ENCODE peak calls at places on chromosomes 6 and 20, in ten cellular contexts. L is right cardiac atrium, K is GM23338, N is psoas muscle, X is H7, D is fibroblast of mammary gland, V is adrenal gland, F is cardiac muscle cell, O is dorsolateral prefrontal cortex, P is transverse colon. G is an unnamed sample.

GRCh38 chr20:15310361-15310760 is 972.9 kb upstream of the FLRT3 start:
- DNase-seq in K (no peak), O (no peak), N (no peak), L (no peak), F (no peak), D (no peak), V (no peak), X (no peak), P (no peak), G (no peak)

GRCh38 chr20:24768226-24768625 is 180.8 kb upstream of the CST7 start:
- DNase-seq in X (no peak), N (no peak), L (no peak), P (no peak), K (no peak), V (no peak), F (peak), D (no peak), O (no peak), G (no peak)

GRCh38 chr6:37317312-37318038 is 36.3 kb upstream of the RNF8 start:
- DNase-seq in V (no peak), O (no peak), L (no peak), D (no peak), P (no peak), N (no peak), K (no peak), F (no peak), X (no peak), G (no peak)

GRCh38 chr20:25049261-25050060 is 8.5 kb downstream of the ACSS1 start:
- DNase-seq in F (no peak), K (no peak), O (peak), L (no peak), X (no peak), P (peak), N (no peak), D (no peak), V (peak), G (no peak)

GRCh38 chr6:150939399-150939798 is 73.9 kb downstream of the MTHFD1L start:
- DNase-seq in X (no peak), K (no peak), N (no peak), D (no peak), V (no peak), L (no peak), O (no peak), P (no peak), F (no peak), G (no peak)

GRCh38 chr20:57401565-57401918 is 10.3 kb downstream of the RBM38 start:
- DNase-seq in V (no peak), N (no peak), L (no peak), O (no peak), K (no peak), X (no peak), D (no peak), F (no peak), P (no peak), G (no peak)

GRCh38 chr6:30327232-30327746 is 562 bp downstream of the TRIM39 start:
- DNase-seq in V (no peak), F (no peak), P (no peak), D (no peak), X (no peak), O (no peak), L (no peak), K (no peak), N (no peak), G (no peak)

GRCh38 chr6:38847497-38847896 is 132.4 kb downstream of the DNAH8 start:
- DNase-seq in N (no peak), P (no peak), X (no peak), O (no peak), F (no peak), L (no peak), K (no peak), D (no peak), V (no peak), G (no peak)

GRCh38 chr6:96520039-96520850 is 1.4 kb upstream of the UFL1 start:
- DNase-seq in F (no peak), L (no peak), N (no peak), P (peak), D (peak), K (peak), O (no peak), X (no peak), V (peak), G (no peak)

GRCh38 chr6:52909531-52909930 is at the start of gene GSTA3:
- DNase-seq in F (no peak), L (no peak), O (no peak), P (no peak), D (no peak), N (no peak), K (no peak), X (no peak), V (no peak), G (no peak)

GRCh38 chr6:47785187-47785586 is 3.4 kb downstream of the OPN5 start:
- DNase-seq in F (no peak), X (no peak), P (no peak), V (no peak), K (no peak), O (no peak), D (no peak), L (no peak), N (no peak), G (no peak)

GRCh38 chr6:118980063-118980462 is 45.1 kb upstream of the MCM9 start:
- DNase-seq in L (peak), D (peak), X (no peak), K (no peak), P (peak), V (peak), F (no peak), O (no peak), N (peak), G (no peak)

GRCh38 chr6:53530346-53530745 is 14.6 kb downstream of the GCLC start:
- DNase-seq in F (peak), D (no peak), X (peak), P (no peak), L (peak), O (no peak), N (no peak), V (peak), K (peak), G (no peak)

GRCh38 chr20:53142651-53143177 is 170.6 kb downstream of the TSHZ2 start:
- DNase-seq in F (peak), P (no peak), D (peak), V (no peak), X (no peak), K (no peak), O (no peak), N (no peak), L (peak), G (no peak)

GRCh38 chr6:91268941-91269340 is 682.1 kb upstream of the MAP3K7 start:
- DNase-seq in D (no peak), N (no peak), K (no peak), P (no peak), O (no peak), F (no peak), L (no peak), V (no peak), X (no peak), G (no peak)

GRCh38 chr20:50312682-50313187 is 122.1 kb downstream of the CEBPB start:
- DNase-seq in P (peak), O (peak), X (no peak), D (peak), L (peak), N (peak), F (no peak), K (no peak), V (peak), G (no peak)

GRCh38 chr6:122839477-122839876 is 50.4 kb downstream of the SMPDL3A start:
- DNase-seq in K (peak), L (no peak), D (peak), O (no peak), F (peak), X (peak), N (no peak), P (peak), V (peak), G (peak)

GRCh38 chr6:160438481-160438880 is 90.3 kb downstream of the SLC22A3 start:
- DNase-seq in D (no peak), P (no peak), O (no peak), X (no peak), L (no peak), K (no peak), V (no peak), N (no peak), F (no peak), G (no peak)

GRCh38 chr6:167275001-167275400 is 16.1 kb upstream of the UNC93A start:
- DNase-seq in F (no peak), N (no peak), L (no peak), X (no peak), P (no peak), K (no peak), V (no peak), D (no peak), O (no peak), G (no peak)

GRCh38 chr6:79812195-79812594 is 135.2 kb downstream of the ELOVL4 start:
- DNase-seq in F (no peak), D (no peak), P (no peak), V (no peak), K (peak), O (no peak), L (no peak), N (no peak), X (no peak), G (no peak)

GRCh38 chr20:1376453-1377270 is 16.2 kb downstream of the FKBP1A start:
- DNase-seq in K (no peak), L (no peak), X (no peak), D (no peak), N (no peak), V (no peak), O (no peak), F (no peak), P (no peak), G (no peak)

GRCh38 chr20:63552481-63553249 is 1.3 kb upstream of the FNDC11 start:
- DNase-seq in F (no peak), P (no peak), K (peak), O (no peak), L (no peak), N (no peak), V (no peak), D (no peak), X (no peak), G (peak)

GRCh38 chr20:3828798-3829197 is 8.5 kb downstream of the AP5S1 start:
- DNase-seq in N (no peak), F (no peak), O (no peak), L (no peak), V (no peak), X (no peak), K (no peak), D (no peak), P (no peak), G (no peak)

GRCh38 chr20:52193886-52194545 is 2.4 kb upstream of the ZFP64 start:
- DNase-seq in P (peak), N (no peak), L (no peak), F (no peak), K (no peak), D (no peak), V (no peak), X (no peak), O (no peak), G (no peak)

GRCh38 chr6:10210052-10210451 is 204.8 kb downstream of the TFAP2A start:
- DNase-seq in P (no peak), O (no peak), K (no peak), N (no peak), X (no peak), L (no peak), F (no peak), D (peak), V (peak), G (no peak)

GRCh38 chr6:99031957-99032356 is 84.2 kb upstream of the FBXL4 start:
- DNase-seq in F (no peak), P (no peak), X (no peak), O (no peak), V (no peak), L (no peak), K (no peak), D (no peak), N (no peak), G (no peak)

GRCh38 chr6:149984778-149985177 is 21.0 kb downstream of the ULBP1 start:
- DNase-seq in K (no peak), X (no peak), P (no peak), D (no peak), N (no peak), L (no peak), V (no peak), F (no peak), O (no peak), G (no peak)

GRCh38 chr6:90256698-90257485 is 39.8 kb downstream of the BACH2 start:
- DNase-seq in N (no peak), X (no peak), F (no peak), V (no peak), O (no peak), P (no peak), K (no peak), D (peak), L (no peak), G (no peak)

GRCh38 chr6:26064619-26065257 is 22.5 kb upstream of the HFE start:
- DNase-seq in L (no peak), O (no peak), X (peak), D (peak), F (peak), P (no peak), K (peak), V (peak), N (no peak), G (peak)

GRCh38 chr6:151576658-151577057 is 82.8 kb downstream of the CCDC170 start:
- DNase-seq in D (no peak), P (no peak), F (no peak), N (no peak), K (no peak), L (peak), O (peak), V (no peak), X (no peak), G (no peak)

GRCh38 chr6:158554611-158555361 is 5.1 kb upstream of the TMEM181 start:
- DNase-seq in F (no peak), V (no peak), L (no peak), X (no peak), N (no peak), K (no peak), P (no peak), O (no peak), D (no peak), G (no peak)

GRCh38 chr20:18272451-18272850 is 15.9 kb upstream of the ZNF133 start:
- DNase-seq in X (no peak), L (no peak), D (peak), K (peak), F (no peak), P (no peak), O (no peak), N (peak), V (peak), G (no peak)

DNA sequence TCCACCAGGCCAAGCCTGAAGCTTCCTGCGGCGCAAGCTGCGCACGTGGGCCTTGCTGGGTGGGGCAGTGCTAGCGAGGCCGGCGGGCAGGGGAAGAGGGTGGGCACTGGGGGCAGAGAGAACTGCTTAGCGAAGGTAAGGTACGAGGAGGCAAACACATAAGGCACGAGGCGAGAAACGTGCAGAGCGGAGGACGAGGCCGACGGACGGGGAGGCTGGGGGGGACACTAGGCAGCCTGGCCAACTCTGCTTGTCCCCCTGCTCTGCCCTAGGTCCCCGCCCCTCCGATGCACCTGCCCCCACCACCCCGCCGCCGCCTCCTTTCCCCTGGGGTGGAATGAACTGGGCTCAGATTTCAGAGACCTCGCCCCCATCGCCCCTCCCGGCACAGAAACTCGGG is 2.1 kb downstream of the HLA-DQB1 start:
- DNase-seq in O (no peak), V (no peak), L (no peak), P (no peak), X (no peak), D (no peak), K (peak), N (peak), F (no peak), G (peak)
- H3K4me3 ChIP-seq in O (peak), V (no peak), L (peak), P (no peak), X (no peak), D (no peak), K (peak), N (no peak), F (peak), G (peak)

DNA sequence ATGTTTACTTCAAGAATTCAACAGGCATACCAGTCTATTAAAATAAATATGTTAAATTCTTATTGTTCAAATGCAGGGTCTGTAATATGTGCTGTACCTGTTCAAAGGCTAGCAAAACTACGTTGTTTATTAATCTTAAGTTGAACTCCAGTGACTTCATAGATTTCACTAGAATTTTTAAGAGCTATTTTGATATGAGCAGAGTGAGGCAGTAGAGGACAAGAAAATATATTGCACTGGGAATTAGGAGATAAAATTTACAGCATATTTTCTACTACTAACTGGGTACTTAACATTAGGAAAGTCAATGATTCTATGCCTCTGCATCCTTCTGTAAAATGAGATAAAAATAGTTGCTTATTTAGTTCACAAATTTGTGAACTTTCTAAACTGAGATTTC is 162.2 kb upstream of the BMP5 start:
- DNase-seq in N (no peak), L (no peak), P (no peak), D (no peak), F (no peak), V (no peak), K (no peak), O (no peak), X (no peak), G (no peak)
- H3K4me3 ChIP-seq in N (no peak), L (no peak), P (no peak), D (no peak), F (no peak), V (no peak), K (no peak), O (no peak), X (no peak), G (no peak)

GRCh38 chr6:20757761-20758160 is 223.5 kb downstream of the CDKAL1 start:
- DNase-seq in N (no peak), F (no peak), P (no peak), X (no peak), D (peak), O (no peak), V (no peak), K (no peak), L (no peak), G (no peak)
- H3K4me3 ChIP-seq in N (no peak), F (no peak), P (no peak), X (no peak), D (no peak), O (no peak), V (no peak), K (no peak), L (no peak), G (no peak)

GRCh38 chr6:16681260-16681873 is 79.9 kb downstream of the ATXN1 start:
- DNase-seq in V (no peak), O (no peak), P (no peak), F (peak), N (peak), K (no peak), L (no peak), X (no peak), D (peak), G (no peak)
- H3K4me3 ChIP-seq in V (no peak), O (no peak), P (no peak), F (no peak), N (peak), K (no peak), L (no peak), X (no peak), D (no peak), G (no peak)